ENCODE peak calls at places on chromosomes 1 and 21, in eight cellular contexts. R is AG10803, W is fibroblast of villous mesenchyme, I is adrenal gland, V is B cell, L is cardiac fibroblast, B is uterus, K is cardiac muscle cell. P is an unnamed sample.

GRCh38 chr1:50416150-50416527 is 7.1 kb downstream of the DMRTA2 start:
- DNase-seq in R (no peak), W (no peak), I (no peak), V (no peak), L (no peak), B (no peak), K (no peak), P (no peak)

GRCh38 chr1:54347955-54348699 is 58.1 kb downstream of the SSBP3 start:
- DNase-seq in R (no peak), W (no peak), I (no peak), V (no peak), L (no peak), B (no peak), K (no peak), P (no peak)

GRCh38 chr1:153760440-153760839 is 14.8 kb upstream of the SLC27A3 start:
- DNase-seq in R (peak; percentile 53), W (no peak), I (no peak), V (no peak), L (peak; percentile 51), B (no peak), K (no peak), P (no peak)

GRCh38 chr1:204730826-204731459 is 45.4 kb upstream of the LRRN2 start:
- DNase-seq in R (no peak), W (no peak), I (no peak), V (no peak), L (no peak), B (no peak), K (no peak), P (no peak)

GRCh38 chr1:20727746-20728316 is 4.7 kb downstream of the SH2D5 start:
- DNase-seq in R (peak; percentile 15), W (no peak), I (no peak), V (no peak), L (peak; percentile 32), B (no peak), K (no peak), P (no peak)

GRCh38 chr1:45979074-45979777 is 153.2 kb downstream of the PIK3R3 start:
- DNase-seq in R (no peak), W (peak; percentile 79), I (no peak), V (no peak), L (no peak), B (no peak), K (no peak), P (no peak)

GRCh38 chr1:106680922-106681321 is 375.6 kb upstream of the PRMT6 start:
- DNase-seq in R (no peak), W (no peak), I (no peak), V (no peak), L (no peak), B (no peak), K (peak; percentile 20), P (no peak)

GRCh38 chr1:5729636-5730145 is 262.5 kb downstream of the NPHP4 start:
- DNase-seq in R (no peak), W (no peak), I (no peak), V (no peak), L (no peak), B (no peak), K (no peak), P (no peak)

GRCh38 chr1:113452921-113453770 is 62.8 kb downstream of the MAGI3 start:
- DNase-seq in R (peak; percentile 42), W (peak; percentile 57), I (peak; percentile 26), V (no peak), L (peak; percentile 70), B (no peak), K (peak; percentile 46), P (peak; percentile 38)

GRCh38 chr21:15210235-15210678 is 145.5 kb upstream of the NRIP1 start:
- DNase-seq in R (no peak), W (peak; percentile 39), I (peak; percentile 28), V (no peak), L (peak; percentile 62), B (no peak), K (no peak), P (no peak)
- TF ChIP-seq CTCF in R (no peak), W (no peak), I (no peak), V (no peak), L (no peak), B (no peak), K (no peak), P (no peak)

GRCh38 chr1:156451486-156452184 is 48.9 kb downstream of the MEF2D start:
- DNase-seq in R (no peak), W (no peak), I (no peak), V (no peak), L (no peak), B (no peak), K (no peak), P (no peak)
- TF ChIP-seq CTCF in R (no peak), W (no peak), I (no peak), V (no peak), L (no peak), B (no peak), K (no peak), P (peak; percentile 19)

GRCh38 chr1:152745289-152745704 is 12.5 kb upstream of the KPRP start:
- DNase-seq in R (peak; percentile 17), W (peak; percentile 2), I (no peak), V (no peak), L (no peak), B (no peak), K (no peak), P (no peak)
- TF ChIP-seq CTCF in R (no peak), W (no peak), I (no peak), V (no peak), L (no peak), B (no peak), K (no peak), P (no peak)

GRCh38 chr1:119954476-119955422 is 58.4 kb upstream of the ADAM30 start:
- DNase-seq in R (no peak), W (no peak), I (no peak), V (no peak), L (no peak), B (no peak), K (no peak), P (no peak)
- TF ChIP-seq CTCF in R (no peak), W (no peak), I (no peak), V (no peak), L (peak; percentile 15), B (no peak), K (no peak), P (peak; percentile 20)

GRCh38 chr1:244273262-244273844 is 178.4 kb downstream of the ADSS2 start:
- DNase-seq in R (no peak), W (no peak), I (no peak), V (no peak), L (no peak), B (no peak), K (no peak), P (no peak)
- TF ChIP-seq CTCF in R (no peak), W (no peak), I (no peak), V (peak; percentile 46), L (no peak), B (no peak), K (no peak), P (no peak)

P was measured in brain microvascular endothelial cell.